ENCODE peak calls at places on chromosome 20, in five cellular contexts. I is Right ventricle myocardium superior, T is GOT3, N is NCI-H1417, J is NCI-H524. R is an unnamed sample.

GRCh38 chr20:36800410-36800809 is 26.8 kb upstream of the DSN1 start:
- DNase-seq in I (no peak), T (no peak), N (no peak), J (no peak), R (no peak)

GRCh38 chr20:58467572-58468330 is 47.4 kb downstream of the APCDD1L start:
- DNase-seq in I (no peak), T (no peak), N (no peak), J (no peak), R (no peak)

GRCh38 chr20:9532069-9532809 is 17.8 kb downstream of the LAMP5 start:
- DNase-seq in I (no peak), T (no peak), N (peak; percentile 69), J (peak; percentile 69), R (no peak)

GRCh38 chr20:33789109-33789857 is 21.9 kb upstream of the CHMP4B start:
- DNase-seq in I (no peak), T (peak; percentile 21), N (no peak), J (no peak), R (no peak)

GRCh38 chr20:24379116-24379927 is 90.1 kb upstream of the SYNDIG1 start:
- DNase-seq in I (peak; percentile 54), T (peak; percentile 34), N (no peak), J (no peak), R (no peak)

GRCh38 chr20:8678098-8678776 is 390.6 kb upstream of the PLCB4 start:
- DNase-seq in I (no peak), T (no peak), N (no peak), J (no peak), R (no peak)

GRCh38 chr20:13554706-13555105 is 84.0 kb downstream of the TASP1 start:
- DNase-seq in I (no peak), T (no peak), N (no peak), J (no peak), R (no peak)

GRCh38 chr20:61531553-61532345 is 279.7 kb downstream of the CDH4 start:
- DNase-seq in I (no peak), T (no peak), N (no peak), J (no peak), R (no peak)

GRCh38 chr20:12166053-12166717 is 248.5 kb downstream of the BTBD3 start:
- DNase-seq in I (peak; percentile 63), T (no peak), N (no peak), J (no peak), R (no peak)

GRCh38 chr20:62362991-62363919 is 3.9 kb downstream of the LAMA5 start:
- DNase-seq in I (peak; percentile 56), T (no peak), N (no peak), J (peak; percentile 44), R (peak; percentile 69)

GRCh38 chr20:50308166-50308512 is 117.5 kb downstream of the CEBPB start:
- DNase-seq in I (no peak), T (no peak), N (no peak), J (no peak), R (no peak)

GRCh38 chr20:50085481-50086365 is 27.2 kb downstream of the UBE2V1 start:
- DNase-seq in I (peak; percentile 40), T (no peak), N (peak; percentile 38), J (peak; percentile 76), R (peak; percentile 88)

GRCh38 chr20:7770578-7770977 is 169.7 kb downstream of the HAO1 start:
- DNase-seq in I (no peak), T (no peak), N (peak; percentile 81), J (no peak), R (no peak)

GRCh38 chr20:13684566-13685222 is 46.0 kb upstream of the TASP1 start:
- DNase-seq in I (no peak), T (no peak), N (no peak), J (peak; percentile 65), R (peak; percentile 46)

GRCh38 chr20:10595230-10595629 is 78.6 kb downstream of the JAG1 start:
- DNase-seq in I (no peak), T (no peak), N (no peak), J (no peak), R (no peak)

GRCh38 chr20:61725145-61725544 is 340.5 kb downstream of the TAF4 start:
- DNase-seq in I (peak; percentile 8), T (no peak), N (no peak), J (no peak), R (no peak)

GRCh38 chr20:37901667-37902503 is 1.0 kb upstream of the VSTM2L start:
- DNase-seq in I (no peak), T (no peak), N (no peak), J (peak; percentile 82), R (peak; percentile 29)

GRCh38 chr20:62208061-62208804 is 11.8 kb downstream of the HRH3 start:
- DNase-seq in I (no peak), T (no peak), N (no peak), J (no peak), R (no peak)

GRCh38 chr20:46030290-46031013 is 1.4 kb downstream of the SLC12A5 start:
- DNase-seq in I (no peak), T (no peak), N (peak; percentile 63), J (peak; percentile 33), R (no peak)

GRCh38 chr20:51494241-51495110 is 48.0 kb downstream of the NFATC2 start:
- DNase-seq in I (no peak), T (no peak), N (no peak), J (no peak), R (no peak)

GRCh38 chr20:32830437-32830836 is 10.7 kb downstream of the MAPRE1 start:
- DNase-seq in I (no peak), T (no peak), N (no peak), J (no peak), R (no peak)

GRCh38 chr20:62799036-62799435 is 2.8 kb downstream of the MRGBP start:
- DNase-seq in I (no peak), T (no peak), N (no peak), J (no peak), R (no peak)

GRCh38 chr20:45408646-45409213 is 641 bp downstream of the DBNDD2 start:
- DNase-seq in I (no peak), T (no peak), N (no peak), J (no peak), R (no peak)

GRCh38 chr20:19138758-19139157 is 73.7 kb upstream of the SLC24A3 start:
- DNase-seq in I (no peak), T (no peak), N (no peak), J (no peak), R (no peak)

GRCh38 chr20:32600681-32601237 is 15.6 kb upstream of the NOL4L start:
- DNase-seq in I (no peak), T (no peak), N (no peak), J (no peak), R (no peak)

GRCh38 chr20:61426361-61426760 is 174.3 kb downstream of the CDH4 start:
- DNase-seq in I (no peak), T (no peak), N (peak; percentile 22), J (no peak), R (no peak)

GRCh38 chr20:49384437-49385434 is 97.7 kb downstream of the KCNB1 start:
- DNase-seq in I (peak; percentile 85), T (no peak), N (no peak), J (peak; percentile 96), R (peak; percentile 30)

GRCh38 chr20:44433751-44434538 is 41.7 kb upstream of the TTPAL start:
- DNase-seq in I (no peak), T (no peak), N (no peak), J (no peak), R (no peak)

GRCh38 chr20:1975251-1975650 is 18.6 kb downstream of the PDYN start:
- DNase-seq in I (no peak), T (no peak), N (peak; percentile 23), J (no peak), R (no peak)

GRCh38 chr20:703010-703409 is 27.4 kb upstream of the SCRT2 start:
- DNase-seq in I (no peak), T (no peak), N (no peak), J (no peak), R (no peak)

GRCh38 chr20:43384321-43384940 is 73.3 kb upstream of the SRSF6 start:
- DNase-seq in I (no peak), T (no peak), N (no peak), J (no peak), R (no peak)

GRCh38 chr20:42945595-42945994 is 244.1 kb downstream of the PTPRT start:
- DNase-seq in I (no peak), T (no peak), N (no peak), J (no peak), R (no peak)